ENCODE peak calls at places on chromosome 10, in nine cellular contexts. B is GM20000; M is heart right ventricle; J is dorsolateral prefrontal cortex; T is HFF-Myc; V is neural crest cell; U is CD4-positive, alpha-beta T cell; C is colonic mucosa; Z is right lobe of liver. P is an unnamed sample.

GRCh38 chr10:98321203-98321780 is 53.3 kb upstream of the LOXL4 start:
- DNase-seq in C (no peak), J (no peak), Z (no peak), B (no peak), T (no peak), V (no peak), U (no peak), M (no peak), P (no peak)

GRCh38 chr10:76453328-76453727 is 1021.9 kb downstream of the LRMDA start:
- DNase-seq in C (no peak), Z (no peak), M (no peak), B (no peak), J (no peak), U (no peak), T (no peak), V (no peak), P (no peak)

GRCh38 chr10:50635286-50635685 is 11.5 kb upstream of the SGMS1 start:
- DNase-seq in Z (no peak), J (no peak), V (no peak), C (no peak), T (no peak), B (no peak), M (no peak), U (no peak), P (peak)

GRCh38 chr10:31187607-31188210 is 131.3 kb upstream of the ZEB1 start:
- DNase-seq in V (no peak), Z (no peak), T (no peak), C (no peak), J (no peak), M (peak), B (no peak), U (no peak), P (no peak)

GRCh38 chr10:118017071-118017740 is 29.5 kb downstream of the RAB11FIP2 start:
- DNase-seq in T (no peak), B (no peak), U (no peak), Z (no peak), V (no peak), M (no peak), C (no peak), J (peak), P (no peak)

GRCh38 chr10:110392121-110392859 is 87.6 kb upstream of the SMNDC1 start:
- DNase-seq in C (no peak), V (no peak), B (no peak), M (no peak), U (no peak), Z (no peak), T (no peak), J (no peak), P (no peak)

GRCh38 chr10:79260803-79261740 is 86.2 kb upstream of the PPIF start:
- DNase-seq in T (no peak), U (no peak), C (no peak), B (no peak), J (peak), M (no peak), V (no peak), Z (no peak), P (no peak)

GRCh38 chr10:29681700-29682444 is 47.1 kb upstream of the SVIL start:
- DNase-seq in V (no peak), B (no peak), T (no peak), U (peak), J (no peak), C (no peak), Z (no peak), M (no peak), P (no peak)

GRCh38 chr10:8331896-8332729 is 277.6 kb downstream of the GATA3 start:
- DNase-seq in M (peak), J (peak), U (peak), B (peak), Z (peak), T (peak), C (peak), V (peak), P (no peak)

DNA sequence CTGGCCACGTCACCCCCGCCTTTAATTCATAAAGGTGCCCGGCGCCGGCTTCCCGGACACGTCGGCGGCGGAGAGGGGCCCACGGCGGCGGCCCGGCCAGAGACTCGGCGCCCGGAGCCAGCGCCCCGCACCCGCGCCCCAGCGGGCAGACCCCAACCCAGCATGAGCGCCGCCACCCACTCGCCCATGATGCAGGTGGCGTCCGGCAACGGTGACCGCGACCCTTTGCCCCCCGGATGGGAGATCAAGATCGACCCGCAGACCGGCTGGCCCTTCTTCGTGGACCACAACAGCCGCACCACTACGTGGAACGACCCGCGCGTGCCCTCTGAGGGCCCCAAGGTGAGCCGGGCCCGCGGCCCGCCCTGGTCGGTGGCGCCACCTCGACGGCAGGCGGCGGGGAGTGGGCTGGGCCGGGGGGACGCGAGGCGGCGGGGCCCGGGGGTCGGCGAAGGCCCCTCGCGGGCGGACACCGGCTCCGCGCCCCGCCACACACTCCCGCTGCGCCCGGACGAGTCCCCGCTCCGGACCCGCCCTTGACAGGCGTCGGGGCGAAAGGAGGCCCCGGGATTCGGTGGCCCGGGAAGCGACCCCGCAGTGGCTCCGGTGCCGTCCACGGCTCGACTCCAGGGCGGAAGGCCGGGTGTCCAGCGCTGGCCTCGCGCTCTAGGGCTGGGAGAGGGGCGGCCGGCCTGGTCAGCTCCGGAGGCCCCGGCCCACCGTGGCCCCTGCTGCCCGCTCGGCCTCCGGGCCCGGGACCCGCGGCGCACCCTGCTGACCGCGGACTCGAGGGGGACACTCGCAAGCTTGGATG is 541 bp downstream of the BAG3 start:
- DNase-seq in T (no peak), B (peak), V (peak), U (peak), C (peak), M (peak), J (no peak), Z (peak), P (no peak)
- TF ChIP-seq CTCF in T (no peak), B (no peak), V (no peak), U (no peak), C (no peak), M (no peak), J (no peak), Z (no peak), P (no peak)

GRCh38 chr10:14345262-14345661 is 14.5 kb upstream of the FRMD4A start:
- DNase-seq in J (no peak), Z (no peak), U (no peak), C (no peak), V (no peak), M (no peak), B (no peak), T (no peak), P (no peak)
- TF ChIP-seq CTCF in J (no peak), Z (no peak), U (no peak), C (no peak), V (no peak), M (no peak), B (no peak), T (no peak), P (no peak)

GRCh38 chr10:112689327-112689726 is 242.3 kb downstream of the VTI1A start:
- DNase-seq in T (no peak), J (no peak), U (no peak), B (no peak), C (peak), V (peak), Z (peak), M (peak), P (no peak)
- TF ChIP-seq CTCF in T (peak), J (peak), U (no peak), B (peak), C (peak), V (peak), Z (peak), M (no peak), P (peak)

DNA sequence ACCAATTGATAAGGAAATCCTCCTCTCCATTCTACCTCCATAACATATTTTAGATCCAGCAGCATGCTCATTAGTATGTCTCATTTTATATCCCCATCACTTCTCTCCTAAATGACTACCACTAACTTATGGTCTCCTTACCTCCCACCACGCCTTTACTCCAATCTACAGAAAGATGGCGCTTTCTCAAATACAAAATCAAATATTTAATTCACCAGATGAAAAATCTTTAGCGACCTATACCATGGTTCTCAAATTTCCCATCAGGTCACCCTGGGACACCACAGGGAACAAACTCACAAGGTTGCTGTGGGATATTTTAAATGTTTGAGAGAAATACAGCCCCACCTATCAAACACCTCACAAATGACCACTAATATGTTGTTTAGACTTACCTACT is 27.0 kb upstream of the EBLN1 start:
- DNase-seq in J (no peak), C (no peak), B (no peak), U (no peak), V (no peak), T (no peak), M (no peak), Z (no peak), P (no peak)
- TF ChIP-seq CTCF in J (no peak), C (no peak), B (no peak), U (no peak), V (no peak), T (no peak), M (no peak), Z (no peak), P (no peak)

GRCh38 chr10:124259139-124259825 is 159.4 kb downstream of the OAT start:
- DNase-seq in C (no peak), U (no peak), M (no peak), T (no peak), Z (no peak), V (no peak), B (no peak), J (no peak), P (no peak)
- TF ChIP-seq CTCF in C (no peak), U (no peak), M (no peak), T (peak), Z (peak), V (peak), B (no peak), J (no peak), P (peak)

P was measured in AG04449.